ENCODE peak calls at places on chromosomes 4 and X, in four cellular contexts. R is NCI-H1105, H is lung microvascular endothelial cell, U is AG08395. V is an unnamed sample.

GRCh38 chr4:36341936-36342335 is 60.5 kb downstream of the DTHD1 start:
- DNase-seq in R (no peak), H (no peak), U (no peak), V (no peak)

GRCh38 chr4:70008771-70009170 is 13.0 kb downstream of the STATH start:
- DNase-seq in R (no peak), H (no peak), U (no peak), V (no peak)

GRCh38 chrX:7316887-7317286 is 168.9 kb upstream of the PUDP start:
- DNase-seq in R (no peak), H (no peak), U (peak), V (no peak)

GRCh38 chrX:69424161-69424560 is 80.0 kb upstream of the NALF2 start:
- DNase-seq in R (no peak), H (peak), U (no peak), V (no peak)

GRCh38 chr4:149987330-149987751 is 90.9 kb upstream of the DCLK2 start:
- DNase-seq in R (no peak), H (peak), U (peak), V (no peak)

GRCh38 chr4:125368161-125368560 is 53.4 kb downstream of the FAT4 start:
- DNase-seq in R (no peak), H (peak), U (no peak), V (no peak)

GRCh38 chrX:150038977-150039599 is 100.8 kb upstream of the EOLA2 start:
- DNase-seq in R (no peak), H (no peak), U (no peak), V (no peak)

GRCh38 chrX:124328765-124329164 is 3.7 kb upstream of the TEX13D start:
- DNase-seq in R (no peak), H (no peak), U (peak), V (no peak)

GRCh38 chr4:40180356-40180755 is 16.5 kb upstream of the RHOH start:
- DNase-seq in R (no peak), H (peak), U (peak), V (no peak)

GRCh38 chr4:6873792-6874461 is 35.7 kb upstream of the TBC1D14 start:
- DNase-seq in R (peak), H (peak), U (peak), V (no peak)

GRCh38 chr4:138909605-138910004 is 106.0 kb upstream of the NOCT start:
- DNase-seq in R (no peak), H (no peak), U (no peak), V (no peak)

GRCh38 chr4:94739741-94740140 is 18.0 kb upstream of the BMPR1B start:
- DNase-seq in R (no peak), H (no peak), U (no peak), V (no peak)

GRCh38 chrX:15451913-15452312 is 41.2 kb downstream of the PIR start:
- DNase-seq in R (no peak), H (no peak), U (no peak), V (no peak)

GRCh38 chrX:113741744-113742143 is 842.1 kb upstream of the HTR2C start:
- DNase-seq in R (no peak), H (no peak), U (peak), V (no peak)

GRCh38 chr4:94452476-94453300 is 946 bp downstream of the PDLIM5 start:
- DNase-seq in R (peak), H (peak), U (peak), V (no peak)

GRCh38 chr4:90582087-90582486 is 454.9 kb downstream of the CCSER1 start:
- DNase-seq in R (no peak), H (no peak), U (no peak), V (no peak)

GRCh38 chrX:97399400-97399799 is 515.7 kb downstream of the RPA4 start:
- DNase-seq in R (no peak), H (peak), U (peak), V (no peak)

GRCh38 chr4:105895324-105895608 is at the start of gene NPNT:
- DNase-seq in R (peak), H (no peak), U (no peak), V (no peak)

GRCh38 chr4:1777822-1778641 is 15.1 kb upstream of the FGFR3 start:
- DNase-seq in R (no peak), H (peak), U (peak), V (no peak)

GRCh38 chr4:107757860-107758476 is 37.9 kb upstream of the PAPSS1 start:
- DNase-seq in R (no peak), H (peak), U (peak), V (no peak)

GRCh38 chr4:168388890-168389289 is 70.3 kb upstream of the DDX60 start:
- DNase-seq in R (no peak), H (peak), U (peak), V (no peak)

GRCh38 chr4:82124365-82124764 is 249.4 kb downstream of the HNRNPD start:
- DNase-seq in R (no peak), H (no peak), U (no peak), V (no peak)

GRCh38 chr4:26590639-26591038 is 6.8 kb downstream of the TBC1D19 start:
- DNase-seq in R (no peak), H (no peak), U (no peak), V (no peak)

GRCh38 chrX:24498975-24499374 is 33.9 kb downstream of the PDK3 start:
- DNase-seq in R (peak), H (peak), U (no peak), V (no peak)

GRCh38 chr4:6199344-6199921 is 916 bp downstream of the JAKMIP1 start:
- DNase-seq in R (no peak), H (no peak), U (no peak), V (no peak)

GRCh38 chrX:118571829-118572228 is 76.2 kb downstream of the DOCK11 start:
- DNase-seq in R (no peak), H (no peak), U (no peak), V (no peak)

GRCh38 chr4:38381788-38382187 is 282.2 kb upstream of the KLF3 start:
- DNase-seq in R (no peak), H (no peak), U (peak), V (no peak)

GRCh38 chrX:53438174-53438831 is 4.1 kb upstream of the HSD17B10 start:
- DNase-seq in R (no peak), H (no peak), U (no peak), V (no peak)

GRCh38 chrX:139429913-139430312 is 100.6 kb upstream of the F9 start:
- DNase-seq in R (no peak), H (peak), U (peak), V (no peak)

GRCh38 chr4:70734168-70734954 is 12.6 kb downstream of the RUFY3 start:
- DNase-seq in R (no peak), H (peak), U (peak), V (no peak)

GRCh38 chrX:2316534-2316933 is 184.2 kb downstream of the DHRSX start:
- DNase-seq in R (no peak), H (no peak), U (no peak), V (no peak)

GRCh38 chrX:103197721-103198306 is 17.1 kb upstream of the BEX4 start:
- DNase-seq in R (no peak), H (no peak), U (peak), V (no peak)

GRCh38 chr4:101033986-101034385 is 313.3 kb downstream of the PPP3CA start:
- DNase-seq in R (no peak), H (no peak), U (no peak), V (no peak)